ENCODE peak calls at places on chromosomes 3 and 15, in four cellular contexts. D, F, I and H are unnamed samples.
A peak's percentile ranks its signal among the peaks of the same experiment; 100 is the strongest.

GRCh38 chr3:134666466-134666865 is 15.6 kb upstream of the KY start:
- DNase-seq in D (no peak), F (no peak), I (no peak), H (no peak)

GRCh38 chr3:68121291-68121690 is 466.9 kb upstream of the SUCLG2 start:
- DNase-seq in D (no peak), F (no peak), I (no peak), H (no peak)

GRCh38 chr3:30689202-30689641 is 82.8 kb downstream of the TGFBR2 start:
- DNase-seq in D (no peak), F (no peak), I (no peak), H (no peak)

GRCh38 chr3:113186566-113186965 is 24.8 kb upstream of the BOC start:
- DNase-seq in D (no peak), F (no peak), I (no peak), H (no peak)

GRCh38 chr3:182731764-182732163 is 61.5 kb upstream of the ATP11B start:
- DNase-seq in D (no peak), F (no peak), I (no peak), H (no peak)

GRCh38 chr15:73029003-73029527 is 23.2 kb upstream of the NEO1 start:
- DNase-seq in D (no peak), F (no peak), I (no peak), H (no peak)

GRCh38 chr3:111473550-111473949 is 68.4 kb upstream of the CD96 start:
- DNase-seq in D (no peak), F (peak; percentile 1), I (no peak), H (no peak)

GRCh38 chr3:136239094-136239493 is 11.0 kb upstream of the PCCB start:
- DNase-seq in D (no peak), F (no peak), I (no peak), H (no peak)

GRCh38 chr3:8968375-8968882 is 5.2 kb upstream of the RAD18 start:
- DNase-seq in D (no peak), F (no peak), I (no peak), H (no peak)

GRCh38 chr15:85692873-85693272 is 101.9 kb downstream of the KLHL25 start:
- DNase-seq in D (peak; percentile 49), F (peak; percentile 58), I (no peak), H (no peak)

GRCh38 chr15:72237286-72238224 is 6.6 kb upstream of the PKM start:
- DNase-seq in D (peak; percentile 32), F (no peak), I (no peak), H (no peak)

GRCh38 chr3:72673011-72673771 is 175.1 kb downstream of the SHQ1 start:
- DNase-seq in D (no peak), F (no peak), I (no peak), H (no peak)

GRCh38 chr3:182710557-182711157 is 82.6 kb upstream of the ATP11B start:
- DNase-seq in D (no peak), F (peak; percentile 73), I (no peak), H (peak; percentile 42)

GRCh38 chr3:190183121-190183520 is 62.4 kb upstream of the P3H2 start:
- DNase-seq in D (no peak), F (no peak), I (no peak), H (no peak)

GRCh38 chr15:52261498-52262242 is 33.9 kb downstream of the MYO5C start:
- DNase-seq in D (peak; percentile 33), F (peak; percentile 20), I (peak; percentile 52), H (no peak)

GRCh38 chr3:48408823-48409281 is 21.0 kb downstream of the PLXNB1 start:
- DNase-seq in D (no peak), F (no peak), I (no peak), H (peak; percentile 26)

GRCh38 chr3:71443332-71443731 is 140.2 kb downstream of the FOXP1 start:
- DNase-seq in D (no peak), F (peak; percentile 27), I (no peak), H (no peak)

GRCh38 chr3:186290791-186291190 is 71.2 kb downstream of the DGKG start:
- DNase-seq in D (no peak), F (no peak), I (no peak), H (no peak)

GRCh38 chr15:32855942-32856341 is 138.1 kb downstream of the GREM1 start:
- DNase-seq in D (no peak), F (no peak), I (no peak), H (no peak)

GRCh38 chr15:76976572-76977270 is 18.2 kb upstream of the PSTPIP1 start:
- DNase-seq in D (no peak), F (no peak), I (no peak), H (no peak)

GRCh38 chr3:50600141-50600753 is 11.3 kb downstream of the CISH start:
- DNase-seq in D (no peak), F (no peak), I (no peak), H (no peak)

GRCh38 chr15:60000113-60000823 is 3.8 kb upstream of the FOXB1 start:
- DNase-seq in D (no peak), F (no peak), I (no peak), H (no peak)

GRCh38 chr3:256501-256900 is 59.9 kb downstream of the CHL1 start:
- DNase-seq in D (no peak), F (no peak), I (no peak), H (no peak)

GRCh38 chr3:15768421-15769255 is 29.1 kb downstream of the ANKRD28 start:
- DNase-seq in D (no peak), F (no peak), I (no peak), H (no peak)

GRCh38 chr3:40302784-40303183 is 6.7 kb upstream of the EIF1B start:
- DNase-seq in D (no peak), F (no peak), I (no peak), H (no peak)

GRCh38 chr15:91853501-91853967 is at the start of gene SLCO3A1:
- DNase-seq in D (peak; percentile 65), F (peak; percentile 64), I (peak; percentile 45), H (peak; percentile 84)

GRCh38 chr15:63135804-63136203 is 14.1 kb downstream of the LACTB start:
- DNase-seq in D (no peak), F (no peak), I (no peak), H (no peak)

GRCh38 chr3:197406266-197406665 is 107.9 kb upstream of the DLG1 start:
- DNase-seq in D (no peak), F (no peak), I (no peak), H (peak; percentile 37)

GRCh38 chr3:61331937-61332590 is 80.8 kb upstream of the FHIT start:
- DNase-seq in D (no peak), F (no peak), I (no peak), H (no peak)

GRCh38 chr15:66780172-66780972 is 78.3 kb downstream of the SMAD6 start:
- DNase-seq in D (no peak), F (no peak), I (no peak), H (peak; percentile 29)

GRCh38 chr3:149174901-149175300 is 45.5 kb downstream of the HPS3 start:
- DNase-seq in D (no peak), F (no peak), I (no peak), H (no peak)

GRCh38 chr3:88235102-88235501 is 85.3 kb downstream of the C3orf38 start:
- DNase-seq in D (no peak), F (no peak), I (no peak), H (no peak)

GRCh38 chr3:70849911-70850699 is 537.7 kb upstream of the MDFIC2 start:
- DNase-seq in D (no peak), F (no peak), I (no peak), H (no peak)

GRCh38 chr3:169348981-169349942 is 314.2 kb downstream of the MECOM start:
- DNase-seq in D (no peak), F (no peak), I (no peak), H (no peak)

GRCh38 chr15:86608461-86608860 is 528.8 kb downstream of the AGBL1 start:
- DNase-seq in D (no peak), F (no peak), I (no peak), H (no peak)

GRCh38 chr3:139970526-139970925 is 35.5 kb downstream of the CLSTN2 start:
- DNase-seq in D (no peak), F (no peak), I (no peak), H (no peak)

GRCh38 chr15:83504365-83504764 is 57.2 kb downstream of the SH3GL3 start:
- DNase-seq in D (no peak), F (no peak), I (no peak), H (no peak)

GRCh38 chr15:83943043-83943442 is 289.1 kb downstream of the ADAMTSL3 start:
- DNase-seq in D (no peak), F (no peak), I (no peak), H (no peak)